ENCODE peak calls at places on chromosomes 16 and 17, in six cellular contexts. A, B, Z, H, C and N are unnamed samples. For H3K27me3 and H3K4me1, the result is how much of the 10 kb centered on the place peaks cover.

GRCh38 chr16:56119138-56119537 is 72.2 kb upstream of the GNAO1 start:
- ATAC-seq in C (no peak), H (no peak), A (no peak), Z (no peak), B (no peak), N (no peak)

GRCh38 chr16:56800355-56800754 is 64.7 kb upstream of the SLC12A3 start:
- ATAC-seq in Z (peak), A (no peak), C (no peak), H (no peak), B (no peak), N (no peak)

GRCh38 chr17:6580628-6581027 is 24.3 kb upstream of the PITPNM3 start:
- ATAC-seq in B (no peak), H (no peak), Z (no peak), C (no peak), A (no peak), N (no peak)

GRCh38 chr17:48132375-48132774 is 24.8 kb downstream of the SNX11 start:
- ATAC-seq in H (peak), C (no peak), A (peak), B (no peak), Z (no peak), N (peak)

GRCh38 chr17:37770631-37771518 is 26.0 kb upstream of the HNF1B start:
- ATAC-seq in H (no peak), A (peak), C (peak), Z (peak), B (no peak), N (no peak)

GRCh38 chr17:10583834-10584233 is 34.4 kb upstream of the MYH2 start:
- ATAC-seq in H (no peak), B (no peak), Z (no peak), A (no peak), C (no peak), N (no peak)

GRCh38 chr17:45248132-45248936 is 13.6 kb downstream of the SPATA32 start:
- ATAC-seq in A (no peak), H (peak), Z (no peak), B (peak), C (peak), N (no peak)

GRCh38 chr17:17724991-17725852 is 44.0 kb downstream of the RAI1 start:
- ATAC-seq in B (no peak), Z (no peak), A (no peak), C (no peak), H (peak), N (no peak)

GRCh38 chr16:86626284-86626683 is 47.9 kb downstream of the FOXL1 start:
- ATAC-seq in Z (no peak), B (no peak), A (no peak), H (no peak), C (no peak), N (no peak)

GRCh38 chr17:42310281-42311156 is 22.2 kb downstream of the STAT5A start:
- ATAC-seq in B (no peak), A (no peak), C (peak), Z (no peak), H (no peak), N (no peak)

GRCh38 chr17:5210853-5211252 is 19.2 kb upstream of the ZNF594 start:
- ATAC-seq in Z (no peak), A (no peak), H (peak), B (no peak), C (no peak), N (no peak)

GRCh38 chr17:56434610-56435009 is 158.9 kb upstream of the NOG start:
- ATAC-seq in H (no peak), A (no peak), B (no peak), Z (no peak), C (no peak), N (no peak)

GRCh38 chr16:50602531-50603205 is 54.5 kb downstream of the NKD1 start:
- ATAC-seq in H (no peak), B (peak), Z (no peak), A (no peak), C (no peak), N (no peak)

GRCh38 chr17:61568219-61569072 is 22.6 kb downstream of the NACA2 start:
- ATAC-seq in A (no peak), C (no peak), B (no peak), H (no peak), Z (peak), N (no peak)

GRCh38 chr17:59371426-59372099 is 40.1 kb downstream of the YPEL2 start:
- ATAC-seq in C (no peak), Z (peak), H (peak), A (peak), B (no peak), N (peak)

GRCh38 chr17:63785556-63785955 is 11.6 kb downstream of the DDX42 start:
- ATAC-seq in B (no peak), C (no peak), Z (peak), H (no peak), A (no peak), N (no peak)

GRCh38 chr16:53911506-53911905 is 207.6 kb downstream of the FTO start:
- ATAC-seq in Z (peak), C (no peak), B (no peak), A (no peak), H (no peak), N (no peak)

GRCh38 chr16:4179020-4179419 is 62.8 kb upstream of the ADCY9 start:
- ATAC-seq in A (no peak), C (peak), H (no peak), B (no peak), Z (no peak), N (no peak)

GRCh38 chr16:4231367-4231766 is 10.5 kb downstream of the SRL start:
- ATAC-seq in Z (no peak), A (peak), C (no peak), H (peak), B (no peak), N (no peak)

GRCh38 chr17:28711723-28712036 is at the start of gene PROCA1:
- ATAC-seq in H (peak), Z (no peak), C (no peak), A (peak), B (peak), N (no peak)

GRCh38 chr16:9027070-9027799 is 63.5 kb upstream of the USP7 start:
- ATAC-seq in A (no peak), Z (peak), H (no peak), B (no peak), C (no peak), N (no peak)

GRCh38 chr16:87762071-87762571 is 3.7 kb downstream of the KLHDC4 start:
- ATAC-seq in C (no peak), B (no peak), H (no peak), A (no peak), Z (no peak), N (no peak)

GRCh38 chr16:57045694-57046381 is 46.5 kb upstream of the CPNE2 start:
- ATAC-seq in C (peak), A (peak), H (peak), Z (peak), B (no peak), N (peak)

GRCh38 chr17:44014437-44015172 is at the start of gene TMEM101:
- ATAC-seq in B (peak), H (peak), A (peak), Z (peak), C (peak), N (peak)

GRCh38 chr17:48211011-48211410 is 103.4 kb downstream of the SNX11 start:
- ATAC-seq in A (no peak), Z (no peak), C (no peak), H (no peak), B (no peak), N (no peak)

GRCh38 chr17:29784661-29785060 is 145.4 kb downstream of the SSH2 start:
- ATAC-seq in Z (no peak), A (no peak), C (no peak), H (no peak), B (no peak), N (no peak)

GRCh38 chr17:44417553-44417952 is 28.1 kb upstream of the ITGA2B start:
- ATAC-seq in Z (no peak), B (no peak), C (peak), H (no peak), A (no peak), N (peak)

GRCh38 chr16:27107185-27107592 is 40.5 kb downstream of the C16orf82 start:
- ATAC-seq in Z (no peak), A (no peak), H (no peak), B (no peak), C (no peak), N (no peak)

GRCh38 chr17:7632492-7632894 is 2.6 kb downstream of the SHBG start:
- ATAC-seq in Z (peak), C (peak), B (no peak), H (peak), A (peak), N (no peak)

GRCh38 chr16:12303649-12304048 is 327.1 kb downstream of the SNX29 start:
- ATAC-seq in C (no peak), B (no peak), H (no peak), Z (no peak), A (peak), N (peak)

GRCh38 chr17:48593126-48593829 is at the start of gene HOXB5:
- ATAC-seq in Z (no peak), C (no peak), H (peak), B (peak), A (no peak), N (peak)

GRCh38 chr17:21204923-21205322 is 9.0 kb downstream of the TMEM11 start:
- ATAC-seq in B (no peak), C (no peak), H (no peak), A (no peak), Z (no peak), N (no peak)

DNA sequence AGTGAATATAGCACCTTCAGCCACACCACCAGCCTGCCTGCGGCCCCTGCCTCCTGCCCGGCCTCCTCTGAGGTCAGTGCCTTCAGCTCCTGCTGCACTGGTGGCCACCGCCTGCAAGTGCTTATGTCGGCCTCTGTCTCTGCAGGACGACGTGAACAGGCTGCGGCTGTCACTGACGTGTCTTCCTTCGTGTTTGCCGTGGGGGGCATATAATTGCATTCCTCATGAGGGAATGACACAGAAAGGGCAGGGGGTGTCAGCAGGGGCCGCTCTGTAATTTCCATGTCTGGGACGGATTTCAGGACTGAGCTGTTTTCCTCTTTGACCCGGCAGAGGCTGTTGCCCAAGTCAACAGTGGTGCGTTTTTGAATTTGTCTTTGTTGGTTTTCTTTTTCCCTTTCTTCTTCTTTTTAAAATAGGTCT is 28.5 kb downstream of the CMIP start:
- ATAC-seq in Z (peak), B (no peak), H (peak), C (peak), A (no peak), N (no peak)
- H3K4me3 ChIP-seq in Z (no peak), B (no peak), H (no peak), C (no peak), A (no peak), N (no peak)

DNA sequence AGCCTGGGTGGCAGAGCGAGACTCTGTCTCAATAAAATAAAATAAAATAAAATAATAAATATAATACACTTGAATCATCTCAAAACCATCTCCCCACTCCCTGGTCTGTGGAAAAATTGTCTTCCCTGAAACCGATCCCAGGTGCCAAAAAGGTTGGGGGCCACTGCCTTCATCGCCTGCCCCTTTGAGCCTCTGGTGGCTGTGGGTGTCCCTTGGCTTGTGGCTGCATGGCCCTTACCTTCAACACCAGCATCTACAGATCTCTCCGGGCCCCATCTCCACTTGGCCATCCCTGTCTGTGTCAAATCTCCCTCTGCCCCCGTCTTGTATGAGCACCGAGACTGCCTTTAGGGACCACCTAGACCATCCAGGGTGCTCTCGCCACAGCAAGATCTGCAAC is 177.3 kb downstream of the SEC14L1 start:
- ATAC-seq in H (no peak), C (no peak), Z (no peak), A (no peak), B (no peak), N (no peak)
- H3K27me3 ChIP-seq in H (under half), C (under half), Z (under half), A (under half), B (under half), N (under half)

DNA sequence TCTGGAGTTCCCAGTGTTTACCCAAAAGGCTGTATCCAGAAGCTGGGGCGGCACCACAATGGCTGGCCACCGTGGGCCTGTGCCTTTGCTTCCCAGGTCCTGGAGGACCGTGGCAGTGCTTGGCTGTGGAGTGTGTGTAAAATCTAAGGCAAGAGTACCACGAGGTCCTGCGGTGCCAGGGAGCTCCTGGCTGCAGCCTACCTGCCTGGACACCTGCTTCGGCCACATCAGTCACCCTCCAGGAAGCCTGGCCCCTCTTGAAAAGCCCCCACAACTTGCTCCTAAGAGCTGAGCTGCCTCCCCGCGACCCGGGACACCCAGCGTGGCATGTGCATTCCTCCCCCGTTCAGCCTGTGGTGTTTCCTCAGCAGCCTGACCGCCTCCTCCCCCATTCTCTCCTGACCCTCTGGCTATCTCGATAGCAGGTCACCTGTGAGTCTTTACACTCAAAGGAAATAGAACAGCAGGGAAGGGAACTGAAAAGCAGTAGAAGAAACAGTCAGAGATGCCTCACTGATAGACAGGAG is 7.9 kb downstream of the TIMM22 start:
- ATAC-seq in A (no peak), C (no peak), B (no peak), Z (no peak), H (no peak), N (no peak)
- H3K4me1 ChIP-seq in A (half or more), C (half or more), B (under half), Z (under half), H (half or more), N (half or more)

DNA sequence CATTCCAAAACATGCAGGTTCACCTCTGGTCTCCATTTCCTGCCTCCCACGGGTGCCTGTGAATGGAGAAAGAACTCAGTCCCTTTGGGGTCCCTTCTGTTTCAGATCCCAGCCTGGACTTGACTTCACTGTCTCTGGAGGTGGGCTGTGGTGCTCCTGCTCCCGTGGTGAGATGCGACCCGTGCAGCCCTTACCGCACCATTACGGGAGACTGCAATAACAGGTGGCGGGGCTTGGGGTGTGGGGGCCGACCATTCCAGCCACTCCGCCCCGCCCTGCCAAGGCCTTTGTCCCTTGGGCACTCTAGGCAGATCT is 10.5 kb downstream of the LPO start:
- ATAC-seq in A (no peak), Z (no peak), H (no peak), B (no peak), C (peak), N (no peak)
- H3K4me3 ChIP-seq in A (no peak), Z (no peak), H (no peak), B (no peak), C (peak), N (no peak)

GRCh38 chr17:50180593-50180992 is 14.8 kb downstream of the SGCA start:
- ATAC-seq in C (no peak), A (no peak), B (no peak), H (no peak), Z (no peak), N (no peak)
- H3K27me3 ChIP-seq in C (under half), A (under half), B (under half), H (under half), Z (under half), N (under half)